ENCODE peak calls at places on chromosomes 6 and 20, in ten cellular contexts. L is heart left ventricle; A is Caco-2; X is IMR-90; K is foreskin fibroblast; T is CD8-positive, alpha-beta T cell; C is astrocyte of the spinal cord; B is neural progenitor cell; O is psoas muscle; G is uterus. Y is an unnamed sample.

GRCh38 chr20:49610701-49611538 is 43.0 kb upstream of the PTGIS start:
- DNase-seq in L (peak; percentile 72), A (peak; percentile 100), X (no peak), K (peak; percentile 76), T (peak; percentile 53), C (peak; percentile 31), B (peak; percentile 93), O (peak; percentile 80), G (peak; percentile 79), Y (no peak)

GRCh38 chr20:1434571-1435336 is 31.9 kb downstream of the NSFL1C start:
- DNase-seq in L (peak; percentile 42), A (no peak), X (peak; percentile 92), K (peak; percentile 87), T (peak; percentile 30), C (peak; percentile 88), B (no peak), O (no peak), G (no peak), Y (peak; percentile 36)

GRCh38 chr20:25206063-25206403 is 10.5 kb downstream of the ENTPD6 start:
- DNase-seq in L (no peak), A (no peak), X (no peak), K (no peak), T (no peak), C (no peak), B (no peak), O (no peak), G (no peak), Y (no peak)

GRCh38 chr20:24692429-24693190 is 223.2 kb downstream of the SYNDIG1 start:
- DNase-seq in L (peak; percentile 6), A (no peak), X (no peak), K (no peak), T (no peak), C (no peak), B (no peak), O (no peak), G (no peak), Y (no peak)

GRCh38 chr6:26155066-26155925 is 68.1 kb downstream of the HFE start:
- DNase-seq in L (peak; percentile 53), A (peak; percentile 42), X (no peak), K (peak; percentile 47), T (no peak), C (peak; percentile 50), B (peak; percentile 34), O (peak; percentile 58), G (peak; percentile 57), Y (no peak)

GRCh38 chr20:6707231-6707870 is 60.1 kb upstream of the BMP2 start:
- DNase-seq in L (no peak), A (peak; percentile 26), X (no peak), K (no peak), T (no peak), C (no peak), B (no peak), O (no peak), G (no peak), Y (no peak)

GRCh38 chr20:41748756-41749582 is 130.8 kb upstream of the CHD6 start:
- DNase-seq in L (no peak), A (no peak), X (no peak), K (no peak), T (no peak), C (no peak), B (no peak), O (no peak), G (no peak), Y (no peak)

GRCh38 chr6:120493483-120493882 is 840.8 kb downstream of the TBC1D32 start:
- DNase-seq in L (no peak), A (no peak), X (no peak), K (peak; percentile 0), T (no peak), C (no peak), B (no peak), O (no peak), G (no peak), Y (no peak)

GRCh38 chr20:16441526-16442164 is 131.6 kb downstream of the KIF16B start:
- DNase-seq in L (no peak), A (no peak), X (no peak), K (peak; percentile 5), T (no peak), C (no peak), B (no peak), O (no peak), G (no peak), Y (no peak)

GRCh38 chr20:41738584-41739193 is 120.5 kb upstream of the CHD6 start:
- DNase-seq in L (peak; percentile 25), A (peak; percentile 82), X (peak; percentile 31), K (peak; percentile 71), T (peak; percentile 11), C (peak; percentile 44), B (peak; percentile 77), O (peak; percentile 25), G (no peak), Y (no peak)

DNA sequence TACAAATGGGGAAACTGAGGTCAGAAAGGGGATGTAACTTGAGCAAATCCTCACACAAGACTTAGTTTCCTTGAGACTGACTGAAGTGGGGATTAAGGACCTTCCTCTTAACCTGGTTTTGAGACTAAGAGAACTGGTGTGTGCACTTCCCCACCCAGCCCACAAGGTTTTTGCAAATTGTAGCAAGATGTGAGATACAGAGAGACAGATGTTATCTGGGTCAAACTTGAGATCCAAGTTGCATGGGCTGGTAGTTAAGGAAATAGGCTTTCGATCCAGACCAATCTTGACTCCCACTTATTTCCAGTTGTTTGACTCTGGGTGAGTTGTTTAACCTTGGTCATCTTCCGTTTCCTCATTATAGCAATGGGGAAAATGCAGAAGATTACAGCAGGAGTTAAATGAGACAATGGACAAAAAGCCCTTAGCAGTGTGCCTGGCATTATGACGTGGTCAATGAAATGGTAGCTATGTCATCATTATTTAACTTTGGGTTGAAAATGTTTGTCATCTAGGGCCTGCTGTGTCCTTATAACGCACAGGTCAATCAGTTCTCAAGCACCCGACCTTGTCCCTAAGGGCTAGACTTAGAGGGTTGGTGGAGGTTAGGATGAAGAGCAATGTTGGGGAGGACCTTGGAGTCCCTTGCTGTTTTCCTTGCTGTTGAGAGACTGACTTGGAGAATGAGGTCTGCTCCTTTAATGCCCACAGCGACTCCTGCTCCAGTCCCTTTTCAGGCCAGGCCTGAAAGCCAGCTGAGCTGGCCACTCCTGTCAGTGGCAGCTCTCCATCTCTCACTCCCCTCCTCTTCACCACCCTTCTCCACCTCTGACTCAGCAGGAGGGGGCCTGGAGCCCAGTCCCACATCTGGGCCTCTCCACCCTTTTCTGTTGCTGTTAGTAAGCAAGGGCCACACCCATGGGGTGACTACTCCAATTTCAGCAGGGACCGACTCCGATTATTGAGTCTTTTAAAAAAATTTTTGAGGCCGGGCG is 1.9 kb downstream of the SNX21 start:
- DNase-seq in L (no peak), A (no peak), X (peak; percentile 47), K (peak; percentile 94), T (no peak), C (peak; percentile 28), B (no peak), O (peak; percentile 79), G (peak; percentile 50), Y (no peak)
- H3K4me3 ChIP-seq in L (peak overlapping the region; percentile 69), A (no peak overlapping the region), X (no peak overlapping the region), K (peak overlapping the region; percentile 92), T (no peak overlapping the region), C (no peak overlapping the region), B (no peak overlapping the region), O (peak overlapping the region; percentile 68), G (peak overlapping the region; percentile 83), Y (peak overlapping the region; percentile 29)

GRCh38 chr6:45795678-45796077 is 220.0 kb downstream of the CLIC5 start:
- DNase-seq in L (no peak), A (no peak), X (peak; percentile 20), K (no peak), T (no peak), C (no peak), B (no peak), O (no peak), G (no peak), Y (no peak)

GRCh38 chr6:45789238-45789637 is 226.4 kb downstream of the CLIC5 start:
- DNase-seq in L (no peak), A (no peak), X (no peak), K (no peak), T (no peak), C (no peak), B (no peak), O (no peak), G (no peak), Y (no peak)

GRCh38 chr6:45791181-45791580 is 224.5 kb downstream of the CLIC5 start:
- DNase-seq in L (no peak), A (no peak), X (peak; percentile 21), K (peak; percentile 46), T (no peak), C (peak; percentile 39), B (no peak), O (no peak), G (no peak), Y (no peak)

GRCh38 chr6:45794465-45794864 is 221.2 kb downstream of the CLIC5 start:
- DNase-seq in L (no peak), A (no peak), X (no peak), K (no peak), T (no peak), C (no peak), B (no peak), O (no peak), G (no peak), Y (no peak)

GRCh38 chr6:45791600-45792168 is 224.0 kb downstream of the CLIC5 start:
- DNase-seq in L (no peak), A (no peak), X (peak; percentile 52), K (peak; percentile 70), T (no peak), C (peak; percentile 63), B (no peak), O (no peak), G (no peak), Y (peak; percentile 59)
- TF ChIP-seq CTCF in L (no peak), A (no peak), X (no peak), K (no peak), T (no peak), C (no peak), B (no peak), O (no peak), G (no peak), Y (no peak)

DNA sequence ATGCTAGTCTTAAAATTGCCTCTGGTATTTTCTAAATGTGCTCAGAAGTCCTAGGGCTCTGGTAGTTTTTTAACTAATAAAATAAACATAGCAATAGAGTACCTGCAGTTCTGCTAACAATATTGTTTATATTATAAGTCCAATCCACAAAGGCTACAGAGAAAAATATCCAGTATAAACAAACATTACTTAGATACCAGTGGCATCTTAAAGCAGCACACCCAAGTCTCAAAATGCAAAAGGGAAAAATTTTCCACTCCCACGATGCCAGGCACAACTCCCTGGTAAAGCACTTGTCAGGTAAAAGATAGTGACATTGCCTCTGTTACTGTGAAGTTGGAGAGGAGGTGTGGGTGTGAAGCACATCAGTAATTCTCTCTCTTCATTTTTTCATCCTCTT is 123.3 kb downstream of the OGFRL1 start:
- DNase-seq in L (no peak), A (no peak), X (no peak), K (no peak), T (no peak), C (no peak), B (no peak), O (no peak), G (no peak), Y (no peak)
- H3K4me3 ChIP-seq in L (no peak overlapping the region), A (no peak overlapping the region), X (no peak overlapping the region), K (no peak overlapping the region), T (no peak overlapping the region), C (no peak overlapping the region), B (no peak overlapping the region), O (peak overlapping the region; percentile 51), G (no peak overlapping the region), Y (no peak overlapping the region)

DNA sequence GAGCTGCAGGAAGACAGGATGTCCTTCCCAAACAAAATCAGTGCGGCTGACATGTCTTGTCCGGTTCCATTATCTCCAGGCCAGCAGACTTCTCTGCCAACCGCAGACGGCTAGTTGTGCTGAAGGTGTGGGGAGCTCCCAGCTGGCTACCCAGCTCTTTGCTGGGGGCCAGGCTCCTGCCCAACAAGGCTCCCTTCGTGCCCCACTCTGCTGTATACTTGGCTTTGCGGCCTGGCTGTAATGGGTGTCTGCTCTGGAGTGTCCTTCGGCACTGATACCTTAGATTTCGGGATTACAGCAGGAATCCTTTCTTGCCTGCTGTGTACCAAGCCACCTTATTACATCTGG is 48.7 kb upstream of the IRF4 start:
- DNase-seq in L (no peak), A (no peak), X (no peak), K (no peak), T (no peak), C (no peak), B (no peak), O (no peak), G (no peak), Y (no peak)
- TF ChIP-seq CTCF in L (no peak), A (no peak), X (no peak), K (no peak), T (no peak), C (no peak), B (no peak), O (no peak), G (no peak), Y (no peak)